ENCODE peak calls at places on chromosomes 12 and 14, in four cellular contexts. F is stimulated activated CD4-positive, alpha-beta T cell treated with anti-CD3 and anti-CD28 coated beads, Interleukin-1b, Interleukin-23, amount 100 ng/mL, for 4 hours; J is non-pigmented ciliary epithelial cell; X is effector memory CD4-positive, alpha-beta T cell. E is an unnamed sample.

GRCh38 chr12:117155278-117156060 is 34.8 kb downstream of the FBXO21 start:
- DNase-seq in X (peak), J (no peak), F (peak), E (peak)

GRCh38 chr12:107351716-107352115 is 258.4 kb upstream of the CRY1 start:
- DNase-seq in X (no peak), F (no peak), J (no peak), E (no peak)

GRCh38 chr12:95446511-95446910 is 27.4 kb upstream of the METAP2 start:
- DNase-seq in J (no peak), X (no peak), F (no peak), E (peak)

GRCh38 chr12:32843528-32844095 is 53.0 kb downstream of the PKP2 start:
- DNase-seq in F (no peak), J (peak), X (no peak), E (no peak)

GRCh38 chr14:22039938-22040780 is 366.5 kb upstream of the OR4E1 start:
- DNase-seq in F (no peak), X (no peak), J (no peak), E (peak)

GRCh38 chr14:96489327-96489726 is 12.9 kb upstream of the PAPOLA start:
- DNase-seq in F (no peak), J (no peak), X (no peak), E (no peak)

GRCh38 chr12:52193991-52194390 is 2.2 kb upstream of the KRT80 start:
- DNase-seq in J (no peak), F (no peak), X (no peak), E (peak)

GRCh38 chr12:52436000-52436827 is 2.0 kb upstream of the KRT75 start:
- DNase-seq in J (no peak), F (no peak), X (no peak), E (no peak)

GRCh38 chr12:48525332-48525731 is at the start of gene OR8S1:
- DNase-seq in X (no peak), J (no peak), F (no peak), E (no peak)

GRCh38 chr12:14216405-14217294 is 148.8 kb upstream of the ATF7IP start:
- DNase-seq in J (no peak), X (no peak), F (no peak), E (no peak)

GRCh38 chr12:113120670-113121370 is 14.7 kb downstream of the RASAL1 start:
- DNase-seq in F (no peak), X (no peak), J (no peak), E (peak)